ENCODE peak calls at places on chromosomes 7 and 10, in five cellular contexts. Q is suprapubic skin; M is small intestine; A is CD8-positive, alpha-beta memory T cell; K is uterus. U is an unnamed sample.

GRCh38 chr10:101035916-101036702 is 5.1 kb downstream of the SFXN3 start:
- DNase-seq in Q (no peak), M (no peak), A (no peak), K (no peak), U (no peak)

GRCh38 chr10:88260329-88261051 is 322.6 kb downstream of the RNLS start:
- DNase-seq in Q (no peak), M (no peak), A (no peak), K (no peak), U (no peak)

GRCh38 chr7:45884136-45884535 is 4.2 kb upstream of the IGFBP1 start:
- DNase-seq in Q (no peak), M (no peak), A (no peak), K (no peak), U (no peak)

GRCh38 chr7:68613405-68613804 is 984.9 kb upstream of the AUTS2 start:
- DNase-seq in Q (no peak), M (no peak), A (no peak), K (no peak), U (no peak)

GRCh38 chr10:452512-453504 is 236.7 kb downstream of the DIP2C start:
- DNase-seq in Q (no peak), M (no peak), A (no peak), K (no peak), U (no peak)

GRCh38 chr10:11339013-11339412 is 272.4 kb downstream of the USP6NL start:
- DNase-seq in Q (no peak), M (no peak), A (no peak), K (no peak), U (no peak)

GRCh38 chr7:564176-564890 is 44.7 kb upstream of the PDGFA start:
- DNase-seq in Q (no peak), M (no peak), A (no peak), K (no peak), U (no peak)

GRCh38 chr7:107909445-107909844 is 18.5 kb downstream of the DLD start:
- DNase-seq in Q (no peak), M (no peak), A (no peak), K (no peak), U (no peak)

GRCh38 chr7:113370910-113371309 is 252.6 kb upstream of the SMIM30 start:
- DNase-seq in Q (no peak), M (no peak), A (no peak), K (no peak), U (no peak)

GRCh38 chr10:125054664-125055273 is 105.6 kb downstream of the CTBP2 start:
- DNase-seq in Q (no peak), M (no peak), A (no peak), K (no peak), U (no peak)
- H3K4me3 ChIP-seq in Q (no peak overlapping the region), M (no peak overlapping the region), A (no peak overlapping the region), K (no peak overlapping the region), U (no peak overlapping the region)

GRCh38 chr10:77163670-77164348 is 473.8 kb downstream of the KCNMA1 start:
- DNase-seq in Q (no peak), M (peak; percentile 34), A (no peak), K (peak; percentile 82), U (no peak)

GRCh38 chr10:77168161-77168560 is 469.4 kb downstream of the KCNMA1 start:
- DNase-seq in Q (no peak), M (peak; percentile 60), A (no peak), K (no peak), U (no peak)

GRCh38 chr10:77164616-77165311 is 472.8 kb downstream of the KCNMA1 start:
- DNase-seq in Q (no peak), M (no peak), A (no peak), K (no peak), U (no peak)

GRCh38 chr10:77162697-77163096 is 474.9 kb downstream of the KCNMA1 start:
- DNase-seq in Q (no peak), M (no peak), A (no peak), K (no peak), U (no peak)

GRCh38 chr10:77165445-77166316 is 471.9 kb downstream of the KCNMA1 start:
- DNase-seq in Q (no peak), M (peak; percentile 71), A (no peak), K (peak; percentile 34), U (peak; percentile 51)
- H3K4me3 ChIP-seq in Q (peak overlapping the region; percentile 27), M (no peak overlapping the region), A (no peak overlapping the region), K (no peak overlapping the region), U (no peak overlapping the region)

GRCh38 chr7:132655071-132655761 is 78.9 kb upstream of the PLXNA4 start:
- DNase-seq in Q (no peak), M (peak; percentile 60), A (no peak), K (peak; percentile 15), U (peak; percentile 98)
- H3K4me3 ChIP-seq in Q (no peak overlapping the region), M (no peak overlapping the region), A (peak overlapping the region; percentile 30), K (no peak overlapping the region), U (peak overlapping the region; percentile 51)

GRCh38 chr10:4527281-4527960 is 298.6 kb upstream of the AKR1E2 start:
- DNase-seq in Q (no peak), M (no peak), A (no peak), K (no peak), U (no peak)
- H3K4me3 ChIP-seq in Q (no peak overlapping the region), M (no peak overlapping the region), A (no peak overlapping the region), K (no peak overlapping the region), U (no peak overlapping the region)

GRCh38 chr7:138000081-138000701 is 1.7 kb downstream of the CREB3L2 start:
- DNase-seq in Q (peak; percentile 82), M (peak; percentile 44), A (no peak), K (peak; percentile 74), U (no peak)

GRCh38 chr7:138002828-138003189 is 923 bp upstream of the CREB3L2 start:
- DNase-seq in Q (no peak), M (no peak), A (no peak), K (no peak), U (no peak)

GRCh38 chr7:138004046-138004445 is 2.2 kb upstream of the CREB3L2 start:
- DNase-seq in Q (no peak), M (peak; percentile 36), A (no peak), K (no peak), U (no peak)

GRCh38 chr7:138001529-138002095 is at the start of gene CREB3L2:
- DNase-seq in Q (peak; percentile 90), M (peak; percentile 57), A (peak; percentile 63), K (no peak), U (no peak)

DNA sequence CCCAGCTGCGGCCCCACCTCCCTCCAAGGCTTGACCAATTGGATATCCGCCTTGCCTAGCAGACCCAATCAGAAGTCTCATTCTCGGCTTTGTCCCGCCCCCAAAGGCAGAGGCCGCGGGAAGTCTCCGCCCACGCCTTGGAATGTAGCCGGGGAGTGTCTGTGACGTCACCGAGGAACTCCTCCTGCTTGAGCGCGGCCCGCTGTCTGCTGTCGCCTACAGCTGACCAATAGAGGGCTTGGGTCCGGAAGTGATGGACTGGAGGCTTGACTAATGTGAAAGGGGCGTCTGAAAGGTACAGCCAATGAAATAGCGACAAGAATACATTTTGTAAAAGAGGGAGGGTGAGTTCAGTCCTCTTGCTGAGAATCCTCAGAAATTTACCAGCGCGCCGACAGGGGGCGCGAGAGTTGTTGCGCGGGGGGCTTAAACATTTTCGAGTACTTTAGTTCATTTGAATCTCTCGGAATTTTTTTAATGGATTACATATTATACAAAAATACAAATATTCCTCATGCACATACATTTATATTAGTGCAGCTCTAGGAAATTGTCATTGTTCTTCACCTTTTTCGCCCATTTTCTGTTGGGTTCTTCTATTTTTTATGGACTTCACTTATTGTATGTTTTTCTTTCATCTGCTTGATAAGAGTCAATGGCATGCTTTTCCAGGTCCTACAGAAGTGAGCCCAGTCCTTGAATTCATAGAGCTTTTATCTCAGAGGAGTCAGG is 376 bp upstream of the CREB3L2 start:
- DNase-seq in Q (peak; percentile 99), M (peak; percentile 100), A (peak; percentile 98), K (peak; percentile 100), U (peak; percentile 98)
- H3K4me3 ChIP-seq in Q (peak overlapping the region; percentile 79), M (peak overlapping the region; percentile 75), A (peak overlapping the region; percentile 99), K (peak overlapping the region; percentile 96), U (peak overlapping the region; percentile 93)

GRCh38 chr10:63385254-63385653 is 80.5 kb downstream of the JMJD1C start:
- DNase-seq in Q (no peak), M (no peak), A (no peak), K (no peak), U (no peak)

GRCh38 chr10:63392224-63392623 is 73.6 kb downstream of the JMJD1C start:
- DNase-seq in Q (no peak), M (no peak), A (no peak), K (no peak), U (no peak)

GRCh38 chr10:63390521-63390920 is 75.3 kb downstream of the JMJD1C start:
- DNase-seq in Q (no peak), M (no peak), A (no peak), K (no peak), U (no peak)

GRCh38 chr10:63391812-63392211 is 74.0 kb downstream of the JMJD1C start:
- DNase-seq in Q (no peak), M (no peak), A (no peak), K (no peak), U (no peak)

GRCh38 chr10:63388421-63389031 is 77.3 kb downstream of the JMJD1C start:
- DNase-seq in Q (no peak), M (peak; percentile 35), A (no peak), K (no peak), U (peak; percentile 58)
- H3K4me3 ChIP-seq in Q (no peak overlapping the region), M (no peak overlapping the region), A (peak overlapping the region; percentile 29), K (no peak overlapping the region), U (no peak overlapping the region)

GRCh38 chr7:64494912-64495461 is 67.9 kb downstream of the ZNF680 start:
- DNase-seq in Q (no peak), M (no peak), A (no peak), K (no peak), U (no peak)
- H3K4me3 ChIP-seq in Q (peak overlapping the region; percentile 21), M (no peak overlapping the region), A (no peak overlapping the region), K (peak overlapping the region; percentile 15), U (no peak overlapping the region)

GRCh38 chr10:93542358-93542791 is 24.1 kb upstream of the FFAR4 start:
- DNase-seq in Q (no peak), M (peak; percentile 94), A (no peak), K (peak; percentile 20), U (no peak)
- H3K4me3 ChIP-seq in Q (peak overlapping the region; percentile 29), M (peak overlapping the region; percentile 20), A (no peak overlapping the region), K (no peak overlapping the region), U (no peak overlapping the region)

DNA sequence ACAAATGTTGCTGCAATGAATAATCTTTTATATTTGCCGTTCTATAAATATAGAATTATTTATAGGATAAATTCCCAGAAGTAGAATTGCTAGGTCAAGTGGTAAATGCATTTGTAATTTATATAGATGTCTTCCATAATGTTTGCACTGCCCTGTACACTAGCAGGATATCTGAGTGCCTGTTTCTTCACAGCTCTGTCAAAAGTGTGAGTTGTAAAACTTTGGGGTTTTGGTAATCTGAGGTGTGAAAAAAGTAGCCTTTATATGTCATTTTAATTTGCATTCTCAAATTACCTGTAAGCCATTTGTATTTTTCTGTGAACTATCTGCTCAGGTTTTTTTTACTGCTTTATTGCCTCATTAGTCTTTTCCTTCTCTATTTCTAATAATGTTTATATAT is 271.2 kb downstream of the NEBL start:
- DNase-seq in Q (no peak), M (no peak), A (no peak), K (no peak), U (no peak)
- H3K4me3 ChIP-seq in Q (no peak overlapping the region), M (no peak overlapping the region), A (no peak overlapping the region), K (no peak overlapping the region), U (no peak overlapping the region)

U was measured in Jurkat, Clone E6-1.